ENCODE peak calls at places on chromosomes 16 and 17, in eight cellular contexts. N is cardiac fibroblast, H is heart left ventricle, K is WTC11, V is esophagus squamous epithelium, T is RPMI7951, J is GM12892, I is LoVo. L is an unnamed sample.

GRCh38 chr16:19559242-19559910 is 3.9 kb downstream of the VPS35L start:
- DNase-seq in N (peak), H (no peak), K (no peak), V (no peak), T (peak), J (no peak), I (peak), L (peak)

GRCh38 chr17:18070861-18071340 is 16.8 kb upstream of the DRG2 start:
- DNase-seq in N (peak), H (no peak), K (no peak), V (no peak), T (peak), J (no peak), I (no peak), L (peak)

GRCh38 chr17:75340636-75341035 is 51.4 kb upstream of the SLC25A19 start:
- DNase-seq in N (no peak), H (no peak), K (no peak), V (no peak), T (no peak), J (no peak), I (no peak), L (no peak)

GRCh38 chr16:25038239-25038954 is 23.2 kb upstream of the ARHGAP17 start:
- DNase-seq in N (no peak), H (no peak), K (no peak), V (no peak), T (no peak), J (no peak), I (no peak), L (no peak)

GRCh38 chr17:81552244-81553017 is at the start of gene FAAP100:
- DNase-seq in N (peak), H (peak), K (peak), V (no peak), T (peak), J (peak), I (peak), L (peak)

GRCh38 chr17:37547986-37548385 is 58.3 kb downstream of the DUSP14 start:
- DNase-seq in N (no peak), H (no peak), K (no peak), V (no peak), T (no peak), J (no peak), I (no peak), L (no peak)

GRCh38 chr16:84885024-84885910 is 65.5 kb downstream of the CRISPLD2 start:
- DNase-seq in N (peak), H (peak), K (peak), V (no peak), T (peak), J (no peak), I (no peak), L (peak)

GRCh38 chr16:11706180-11706742 is 36.4 kb downstream of the TXNDC11 start:
- DNase-seq in N (no peak), H (no peak), K (no peak), V (no peak), T (no peak), J (no peak), I (no peak), L (peak)

GRCh38 chr17:50274142-50274944 is at the start of gene TMEM92:
- DNase-seq in N (no peak), H (no peak), K (peak), V (no peak), T (no peak), J (peak), I (peak), L (no peak)

GRCh38 chr16:12802048-12802447 is 1.6 kb downstream of the CPPED1 start:
- DNase-seq in N (no peak), H (no peak), K (no peak), V (no peak), T (no peak), J (no peak), I (no peak), L (no peak)

GRCh38 chr17:3532859-3533142 is 24.8 kb downstream of the TRPV3 start:
- DNase-seq in N (no peak), H (no peak), K (no peak), V (no peak), T (no peak), J (no peak), I (no peak), L (no peak)

GRCh38 chr17:76635659-76636360 is 7.7 kb downstream of the ST6GALNAC1 start:
- DNase-seq in N (peak), H (no peak), K (no peak), V (no peak), T (peak), J (no peak), I (no peak), L (no peak)

GRCh38 chr16:19749571-19750080 is 31.6 kb downstream of the IQCK start:
- DNase-seq in N (peak), H (no peak), K (no peak), V (no peak), T (no peak), J (no peak), I (no peak), L (no peak)

GRCh38 chr17:83064021-83064731 is 15.2 kb upstream of the METRNL start:
- DNase-seq in N (no peak), H (peak), K (no peak), V (no peak), T (no peak), J (no peak), I (no peak), L (no peak)

GRCh38 chr16:71352466-71352865 is 6.1 kb upstream of the CALB2 start:
- DNase-seq in N (no peak), H (no peak), K (no peak), V (no peak), T (no peak), J (no peak), I (no peak), L (no peak)

GRCh38 chr16:13186813-13187212 is 285.4 kb downstream of the SHISA9 start:
- DNase-seq in N (no peak), H (no peak), K (peak), V (no peak), T (peak), J (no peak), I (no peak), L (peak)

GRCh38 chr16:75176926-75177325 is 28.6 kb downstream of the ZFP1 start:
- DNase-seq in N (no peak), H (no peak), K (no peak), V (no peak), T (no peak), J (no peak), I (no peak), L (no peak)

L was measured in retina.